ENCODE peak calls at places on chromosomes 5 and 9, in four cellular contexts. U is GM12865, P is body of pancreas, W is AG04450. Z is an unnamed sample.

GRCh38 chr5:61659221-61659696 is 327.2 kb downstream of the ZSWIM6 start:
- DNase-seq in U (no peak), P (peak), W (no peak), Z (no peak)

GRCh38 chr9:110217656-110218099 is 9.7 kb upstream of the C9orf152 start:
- DNase-seq in U (peak), P (no peak), W (peak), Z (no peak)

GRCh38 chr5:88884435-88884877 is 1.5 kb upstream of the MEF2C start:
- DNase-seq in U (peak), P (no peak), W (no peak), Z (no peak)

GRCh38 chr9:16386579-16387077 is 483.8 kb downstream of the BNC2 start:
- DNase-seq in U (no peak), P (no peak), W (no peak), Z (no peak)

GRCh38 chr9:18333157-18333556 is 140.8 kb upstream of the ADAMTSL1 start:
- DNase-seq in U (no peak), P (no peak), W (no peak), Z (no peak)

GRCh38 chr5:127562252-127562651 is 44.8 kb downstream of the PRRC1 start:
- DNase-seq in U (peak), P (no peak), W (no peak), Z (no peak)

GRCh38 chr5:2096827-2097226 is 214.1 kb upstream of the IRX4 start:
- DNase-seq in U (no peak), P (no peak), W (no peak), Z (no peak)

GRCh38 chr5:17748196-17748595 is 113.9 kb downstream of the TAF11L14 start:
- DNase-seq in U (no peak), P (no peak), W (no peak), Z (no peak)

GRCh38 chr9:71644819-71645362 is 123.4 kb downstream of the CEMIP2 start:
- DNase-seq in U (no peak), P (no peak), W (no peak), Z (no peak)

GRCh38 chr9:85118990-85119755 is 449.6 kb downstream of the NTRK2 start:
- DNase-seq in U (no peak), P (no peak), W (no peak), Z (no peak)

GRCh38 chr9:135046156-135047025 is 41.1 kb upstream of the OLFM1 start:
- DNase-seq in U (no peak), P (no peak), W (no peak), Z (no peak)

GRCh38 chr9:88953401-88954029 is 37.8 kb upstream of the S1PR3 start:
- DNase-seq in U (no peak), P (no peak), W (no peak), Z (no peak)

GRCh38 chr5:147464211-147464610 is 45.7 kb downstream of the DPYSL3 start:
- DNase-seq in U (peak), P (peak), W (no peak), Z (no peak)

GRCh38 chr9:114271556-114272510 is 51.1 kb upstream of the ORM1 start:
- DNase-seq in U (no peak), P (peak), W (no peak), Z (peak)

GRCh38 chr5:68845121-68845520 is 248.7 kb upstream of the SLC30A5 start:
- DNase-seq in U (no peak), P (no peak), W (no peak), Z (no peak)

GRCh38 chr5:154058055-154059038 is 19.6 kb downstream of the MFAP3 start:
- DNase-seq in U (peak), P (peak), W (no peak), Z (no peak)

GRCh38 chr5:178899289-178899688 is 3.6 kb downstream of the ZFP2 start:
- DNase-seq in U (no peak), P (no peak), W (no peak), Z (no peak)

GRCh38 chr9:132288371-132288770 is 66.4 kb downstream of the SETX start:
- DNase-seq in U (no peak), P (no peak), W (no peak), Z (no peak)

GRCh38 chr5:33408816-33409215 is 31.9 kb upstream of the TARS1 start:
- DNase-seq in U (no peak), P (no peak), W (no peak), Z (no peak)

GRCh38 chr5:143054480-143054941 is 284.3 kb downstream of the ARHGAP26 start:
- DNase-seq in U (peak), P (peak), W (no peak), Z (peak)

GRCh38 chr9:137245450-137246421 is 4.6 kb downstream of the TUBB4B start:
- DNase-seq in U (no peak), P (no peak), W (no peak), Z (no peak)

GRCh38 chr9:137398561-137399468 is 24.1 kb downstream of the EXD3 start:
- DNase-seq in U (no peak), P (no peak), W (no peak), Z (peak)

GRCh38 chr5:31231171-31231570 is 37.7 kb downstream of the CDH6 start:
- DNase-seq in U (no peak), P (no peak), W (no peak), Z (no peak)

GRCh38 chr9:97527626-97528528 is 26.4 kb downstream of the TMOD1 start:
- DNase-seq in U (peak), P (no peak), W (no peak), Z (no peak)

GRCh38 chr5:115168829-115169391 is 798 bp downstream of the TRIM36 start:
- DNase-seq in U (peak), P (peak), W (no peak), Z (peak)

GRCh38 chr5:177399903-177400868 is at the start of gene PFN3:
- DNase-seq in U (no peak), P (no peak), W (no peak), Z (peak)

GRCh38 chr9:85178486-85178885 is 509.0 kb downstream of the NTRK2 start:
- DNase-seq in U (no peak), P (no peak), W (no peak), Z (no peak)

GRCh38 chr5:74798977-74799911 is 32.2 kb downstream of the NSA2 start:
- DNase-seq in U (no peak), P (no peak), W (no peak), Z (no peak)

GRCh38 chr9:1198085-1198484 is 147.9 kb downstream of the DMRT2 start:
- DNase-seq in U (no peak), P (no peak), W (no peak), Z (no peak)

GRCh38 chr9:77816641-77817341 is 168.7 kb upstream of the GNA14 start:
- DNase-seq in U (no peak), P (no peak), W (no peak), Z (no peak)

GRCh38 chr9:19828586-19828985 is 39.7 kb upstream of the SLC24A2 start:
- DNase-seq in U (no peak), P (no peak), W (no peak), Z (no peak)

GRCh38 chr5:128536229-128536860 is 1.7 kb downstream of the FBN2 start:
- DNase-seq in U (no peak), P (no peak), W (no peak), Z (no peak)

GRCh38 chr5:41903382-41903891 is 707 bp upstream of the RIMOC1 start:
- DNase-seq in U (peak), P (no peak), W (no peak), Z (no peak)

GRCh38 chr9:136856078-136856474 is 3.9 kb downstream of the MAMDC4 start:
- DNase-seq in U (no peak), P (no peak), W (no peak), Z (peak)

GRCh38 chr5:93789173-93790070 is 48.0 kb upstream of the POU5F2 start:
- DNase-seq in U (no peak), P (no peak), W (peak), Z (no peak)

GRCh38 chr9:33135086-33135958 is 31.8 kb downstream of the B4GALT1 start:
- DNase-seq in U (no peak), P (peak), W (no peak), Z (no peak)

GRCh38 chr5:178216088-178216534 is 11.8 kb downstream of the HNRNPAB start:
- DNase-seq in U (no peak), P (no peak), W (no peak), Z (no peak)

GRCh38 chr9:89359636-89360315 is 41.5 kb downstream of the SECISBP2 start:
- DNase-seq in U (no peak), P (no peak), W (no peak), Z (no peak)

DNA sequence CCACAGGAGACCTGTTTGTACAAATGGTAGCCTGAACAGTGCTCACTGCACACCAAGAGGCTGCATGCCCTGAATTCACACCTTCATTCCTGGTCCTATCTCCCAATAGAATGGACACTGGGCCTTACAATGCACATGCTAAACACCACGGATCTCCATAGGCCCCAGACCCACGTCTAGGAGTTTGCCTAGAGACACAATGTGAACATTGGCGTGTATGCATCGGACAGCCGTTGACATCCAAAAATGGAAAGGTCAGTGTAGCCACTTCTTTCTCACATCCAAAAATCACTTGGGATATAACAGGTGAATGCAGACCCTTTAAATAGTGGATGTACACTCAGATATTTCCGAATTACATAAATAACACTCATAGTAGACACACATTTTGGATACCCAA is 927 bp downstream of the PAX5 start:
- DNase-seq in U (no peak), P (no peak), W (no peak), Z (no peak)
- H3K4me3 ChIP-seq in U (peak), P (no peak), W (no peak), Z (no peak)

GRCh38 chr9:14311940-14312572 is 1.9 kb downstream of the NFIB start:
- DNase-seq in U (no peak), P (no peak), W (no peak), Z (no peak)
- H3K4me3 ChIP-seq in U (no peak), P (peak), W (peak), Z (no peak)

DNA sequence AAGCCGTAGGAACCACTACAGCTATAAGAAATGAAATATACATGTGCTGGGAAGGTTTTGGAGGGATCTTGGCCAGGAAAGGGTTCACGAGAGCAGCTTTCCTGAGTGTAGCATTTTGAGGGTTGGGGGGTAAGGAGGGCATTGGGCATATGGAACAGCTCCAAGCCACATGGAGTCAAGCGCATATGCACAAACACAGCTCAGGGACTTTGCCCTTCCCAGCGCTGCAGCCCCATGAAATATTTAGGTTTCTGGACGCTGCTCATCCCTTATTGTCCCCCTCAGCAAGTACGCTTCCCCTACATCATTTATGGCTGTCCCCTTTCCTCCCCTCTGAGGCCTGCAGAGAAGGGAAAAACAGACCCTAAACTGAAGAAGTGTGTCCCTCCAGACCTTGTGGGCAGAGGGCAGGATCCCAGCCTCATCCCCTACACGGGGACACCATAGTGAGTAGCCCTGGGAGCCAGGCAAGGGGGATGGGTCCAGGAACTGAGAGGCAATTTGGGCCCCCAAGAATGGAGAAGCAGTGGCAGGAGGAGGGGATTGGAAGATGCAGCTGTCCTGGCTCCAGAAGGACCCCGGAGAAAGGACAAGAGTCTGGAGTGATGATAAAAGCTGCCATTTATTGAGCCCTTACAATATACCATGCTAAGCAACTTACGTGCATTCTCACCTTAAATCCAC is 33.7 kb downstream of the PCDH1 start:
- DNase-seq in U (no peak), P (no peak), W (no peak), Z (no peak)
- H3K4me3 ChIP-seq in U (no peak), P (no peak), W (no peak), Z (no peak)

GRCh38 chr9:127540664-127541041 is 71.4 kb upstream of the STXBP1 start:
- DNase-seq in U (no peak), P (peak), W (no peak), Z (no peak)

GRCh38 chr9:127537792-127538191 is 74.3 kb upstream of the STXBP1 start:
- DNase-seq in U (no peak), P (no peak), W (no peak), Z (peak)

GRCh38 chr9:127538849-127539258 is 73.2 kb upstream of the STXBP1 start:
- DNase-seq in U (no peak), P (no peak), W (no peak), Z (no peak)

GRCh38 chr9:127539982-127540663 is 72.0 kb upstream of the STXBP1 start:
- DNase-seq in U (no peak), P (peak), W (no peak), Z (no peak)

DNA sequence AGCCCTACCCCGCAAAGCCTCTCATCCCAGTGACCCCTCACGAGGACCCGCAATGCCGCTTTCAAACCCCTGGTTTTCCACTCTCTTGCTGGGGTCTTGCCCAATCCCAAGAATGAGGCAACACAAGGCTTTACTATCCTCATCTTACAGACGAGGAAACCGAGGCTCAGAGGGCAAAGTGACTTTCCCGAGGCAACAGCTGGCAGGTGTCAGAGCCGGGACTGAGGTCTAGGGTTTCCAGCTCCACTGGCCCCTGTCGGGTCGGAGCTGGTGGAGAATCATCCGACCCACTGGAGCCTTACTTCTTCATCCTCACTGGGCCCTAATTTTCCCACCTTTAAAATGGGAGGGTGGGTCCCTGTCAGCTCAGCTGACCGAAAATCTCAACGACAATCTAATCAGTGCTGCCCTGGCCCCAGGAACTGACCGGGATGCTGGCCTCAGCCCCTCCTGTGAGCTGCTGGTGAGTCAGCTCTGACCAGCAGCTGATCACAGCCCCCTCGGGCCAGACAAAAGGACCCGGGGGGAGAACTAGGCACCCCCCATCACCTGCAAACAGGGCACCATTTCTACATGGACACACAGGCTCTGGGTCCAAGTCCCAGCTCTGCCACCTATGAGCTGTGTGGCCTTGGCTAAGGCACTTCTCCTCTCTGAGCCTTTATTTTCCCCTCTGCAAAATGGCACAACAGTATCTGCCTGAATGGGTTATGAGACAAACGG is 72.7 kb upstream of the STXBP1 start:
- DNase-seq in U (no peak), P (no peak), W (no peak), Z (no peak)
- H3K4me3 ChIP-seq in U (no peak), P (no peak), W (no peak), Z (no peak)

GRCh38 chr9:35112257-35113020 is 3.2 kb downstream of the ATOSB start:
- DNase-seq in U (no peak), P (no peak), W (no peak), Z (no peak)
- H3K4me3 ChIP-seq in U (no peak), P (no peak), W (peak), Z (no peak)